ENCODE peak calls at places on chromosomes 12 and 14, in five cellular contexts. One of them, this sample, is unnamed.

GRCh38 chr14:59852350-59852749 is 18.2 kb downstream of the RTN1 start:
- DNase-seq in stimulated activated CD8-positive, alpha-beta memory T cell treated with anti-CD3 and anti-CD28 coated beads, Interleukin-7, amount 100 ng/mL, for 24 hours: no peak
- DNase-seq in vagina: no peak
- DNase-seq in activated B cell treated with CpG ODN at 0.5 μM for 24 hours: no peak
- DNase-seq in stimulated activated naive B cell treated with anti-CD40 and anti-IgM and Interleukin-4, amounts not matched to agents 10 μg/mL and 1 μg/mL and 100 μg/mL, for 72 hours: no peak
- DNase-seq in this sample: no peak

GRCh38 chr14:77120771-77121743 is 20.5 kb downstream of the ZDHHC22 start:
- DNase-seq in stimulated activated CD8-positive, alpha-beta memory T cell treated with anti-CD3 and anti-CD28 coated beads, Interleukin-7, amount 100 ng/mL, for 24 hours: no peak
- DNase-seq in vagina: no peak
- DNase-seq in stimulated activated naive B cell treated with anti-CD40 and anti-IgM and Interleukin-4, amounts not matched to agents 10 μg/mL and 1 μg/mL and 100 μg/mL, for 72 hours: peak; percentile 82
- DNase-seq in activated B cell treated with CpG ODN at 0.5 μM for 24 hours: peak; percentile 59
- DNase-seq in this sample: peak; percentile 11

GRCh38 chr14:89351364-89351957 is 65.6 kb downstream of the FOXN3 start:
- DNase-seq in stimulated activated naive B cell treated with anti-CD40 and anti-IgM and Interleukin-4, amounts not matched to agents 10 μg/mL and 1 μg/mL and 100 μg/mL, for 72 hours: no peak
- DNase-seq in activated B cell treated with CpG ODN at 0.5 μM for 24 hours: no peak
- DNase-seq in stimulated activated CD8-positive, alpha-beta memory T cell treated with anti-CD3 and anti-CD28 coated beads, Interleukin-7, amount 100 ng/mL, for 24 hours: no peak
- DNase-seq in vagina: no peak
- DNase-seq in this sample: peak; percentile 55

GRCh38 chr12:70609739-70610491 is 27.3 kb downstream of the PTPRB start:
- DNase-seq in activated B cell treated with CpG ODN at 0.5 μM for 24 hours: no peak
- DNase-seq in stimulated activated naive B cell treated with anti-CD40 and anti-IgM and Interleukin-4, amounts not matched to agents 10 μg/mL and 1 μg/mL and 100 μg/mL, for 72 hours: no peak
- DNase-seq in stimulated activated CD8-positive, alpha-beta memory T cell treated with anti-CD3 and anti-CD28 coated beads, Interleukin-7, amount 100 ng/mL, for 24 hours: no peak
- DNase-seq in vagina: no peak
- DNase-seq in this sample: peak; percentile 38

GRCh38 chr12:132429122-132429931 is 60.6 kb upstream of the FBRSL1 start:
- DNase-seq in vagina: no peak
- DNase-seq in activated B cell treated with CpG ODN at 0.5 μM for 24 hours: no peak
- DNase-seq in stimulated activated naive B cell treated with anti-CD40 and anti-IgM and Interleukin-4, amounts not matched to agents 10 μg/mL and 1 μg/mL and 100 μg/mL, for 72 hours: no peak
- DNase-seq in stimulated activated CD8-positive, alpha-beta memory T cell treated with anti-CD3 and anti-CD28 coated beads, Interleukin-7, amount 100 ng/mL, for 24 hours: no peak
- DNase-seq in this sample: no peak

GRCh38 chr14:24369907-24370687 is 2.1 kb downstream of the NFATC4 start:
- DNase-seq in activated B cell treated with CpG ODN at 0.5 μM for 24 hours: no peak
- DNase-seq in vagina: no peak
- DNase-seq in stimulated activated naive B cell treated with anti-CD40 and anti-IgM and Interleukin-4, amounts not matched to agents 10 μg/mL and 1 μg/mL and 100 μg/mL, for 72 hours: no peak
- DNase-seq in stimulated activated CD8-positive, alpha-beta memory T cell treated with anti-CD3 and anti-CD28 coated beads, Interleukin-7, amount 100 ng/mL, for 24 hours: no peak
- DNase-seq in this sample: no peak

GRCh38 chr12:26699237-26699636 is 133.8 kb downstream of the ITPR2 start:
- DNase-seq in stimulated activated CD8-positive, alpha-beta memory T cell treated with anti-CD3 and anti-CD28 coated beads, Interleukin-7, amount 100 ng/mL, for 24 hours: no peak
- DNase-seq in vagina: no peak
- DNase-seq in stimulated activated naive B cell treated with anti-CD40 and anti-IgM and Interleukin-4, amounts not matched to agents 10 μg/mL and 1 μg/mL and 100 μg/mL, for 72 hours: no peak
- DNase-seq in activated B cell treated with CpG ODN at 0.5 μM for 24 hours: no peak
- DNase-seq in this sample: no peak

GRCh38 chr12:100553851-100554404 is 19.6 kb upstream of the GAS2L3 start:
- DNase-seq in activated B cell treated with CpG ODN at 0.5 μM for 24 hours: no peak
- DNase-seq in stimulated activated naive B cell treated with anti-CD40 and anti-IgM and Interleukin-4, amounts not matched to agents 10 μg/mL and 1 μg/mL and 100 μg/mL, for 72 hours: no peak
- DNase-seq in vagina: no peak
- DNase-seq in stimulated activated CD8-positive, alpha-beta memory T cell treated with anti-CD3 and anti-CD28 coated beads, Interleukin-7, amount 100 ng/mL, for 24 hours: no peak
- DNase-seq in this sample: no peak

GRCh38 chr12:72264548-72265175 is 7.5 kb upstream of the TRHDE start:
- DNase-seq in stimulated activated CD8-positive, alpha-beta memory T cell treated with anti-CD3 and anti-CD28 coated beads, Interleukin-7, amount 100 ng/mL, for 24 hours: no peak
- DNase-seq in vagina: no peak
- DNase-seq in stimulated activated naive B cell treated with anti-CD40 and anti-IgM and Interleukin-4, amounts not matched to agents 10 μg/mL and 1 μg/mL and 100 μg/mL, for 72 hours: no peak
- DNase-seq in activated B cell treated with CpG ODN at 0.5 μM for 24 hours: no peak
- DNase-seq in this sample: peak; percentile 33

GRCh38 chr12:2311001-2311778 is 258.4 kb downstream of the CACNA1C start:
- DNase-seq in stimulated activated naive B cell treated with anti-CD40 and anti-IgM and Interleukin-4, amounts not matched to agents 10 μg/mL and 1 μg/mL and 100 μg/mL, for 72 hours: no peak
- DNase-seq in stimulated activated CD8-positive, alpha-beta memory T cell treated with anti-CD3 and anti-CD28 coated beads, Interleukin-7, amount 100 ng/mL, for 24 hours: no peak
- DNase-seq in activated B cell treated with CpG ODN at 0.5 μM for 24 hours: no peak
- DNase-seq in vagina: no peak
- DNase-seq in this sample: no peak

This sample was measured in fibroblast of pulmonary artery.